ENCODE peak calls at places on chromosomes 1 and 21, in ten cellular contexts. One of them, this sample, is unnamed.

GRCh38 chr1:100344774-100345173 is 7.5 kb upstream of the CDC14A start:
- DNase-seq in endothelial cell of umbilical vein: no peak
- DNase-seq in IMR-90: no peak
- DNase-seq in fibroblast of mammary gland: no peak
- DNase-seq in left ventricle myocardium inferior: no peak
- DNase-seq in endodermal cell: no peak
- DNase-seq in fibroblast of villous mesenchyme: no peak
- DNase-seq in cardiac fibroblast: no peak
- DNase-seq in fibroblast of lung: no peak
- DNase-seq in tibial artery: no peak
- DNase-seq in this sample: no peak

GRCh38 chr1:168301664-168302320 is 21.1 kb downstream of the TBX19 start:
- DNase-seq in endothelial cell of umbilical vein: no peak
- DNase-seq in IMR-90: peak; percentile 61
- DNase-seq in fibroblast of mammary gland: peak; percentile 32
- DNase-seq in left ventricle myocardium inferior: no peak
- DNase-seq in endodermal cell: no peak
- DNase-seq in fibroblast of villous mesenchyme: peak; percentile 11
- DNase-seq in cardiac fibroblast: peak; percentile 81
- DNase-seq in fibroblast of lung: peak; percentile 14
- DNase-seq in tibial artery: no peak
- DNase-seq in this sample: no peak

GRCh38 chr1:169105434-169106094 is 926 bp upstream of the ATP1B1 start:
- DNase-seq in endothelial cell of umbilical vein: peak; percentile 37
- DNase-seq in IMR-90: no peak
- DNase-seq in fibroblast of mammary gland: no peak
- DNase-seq in left ventricle myocardium inferior: peak; percentile 81
- DNase-seq in endodermal cell: peak; percentile 92
- DNase-seq in fibroblast of villous mesenchyme: no peak
- DNase-seq in cardiac fibroblast: peak; percentile 37
- DNase-seq in fibroblast of lung: no peak
- DNase-seq in tibial artery: peak; percentile 50
- DNase-seq in this sample: peak; percentile 85

GRCh38 chr1:92461364-92462097 is 25.2 kb downstream of the GFI1 start:
- DNase-seq in endothelial cell of umbilical vein: no peak
- DNase-seq in IMR-90: no peak
- DNase-seq in fibroblast of mammary gland: no peak
- DNase-seq in left ventricle myocardium inferior: no peak
- DNase-seq in endodermal cell: no peak
- DNase-seq in fibroblast of villous mesenchyme: no peak
- DNase-seq in cardiac fibroblast: no peak
- DNase-seq in fibroblast of lung: no peak
- DNase-seq in tibial artery: no peak
- DNase-seq in this sample: peak; percentile 85

GRCh38 chr1:25806418-25806817 is 6.4 kb downstream of the SELENON start:
- DNase-seq in endothelial cell of umbilical vein: peak; percentile 54
- DNase-seq in IMR-90: peak; percentile 71
- DNase-seq in fibroblast of mammary gland: peak; percentile 88
- DNase-seq in left ventricle myocardium inferior: peak; percentile 36
- DNase-seq in endodermal cell: no peak
- DNase-seq in fibroblast of villous mesenchyme: no peak
- DNase-seq in cardiac fibroblast: peak; percentile 76
- DNase-seq in fibroblast of lung: peak; percentile 72
- DNase-seq in tibial artery: no peak
- DNase-seq in this sample: no peak

GRCh38 chr1:59427155-59427554 is 130.3 kb downstream of the FGGY start:
- DNase-seq in endothelial cell of umbilical vein: no peak
- DNase-seq in IMR-90: peak; percentile 83
- DNase-seq in fibroblast of mammary gland: peak; percentile 59
- DNase-seq in left ventricle myocardium inferior: no peak
- DNase-seq in endodermal cell: no peak
- DNase-seq in fibroblast of villous mesenchyme: no peak
- DNase-seq in cardiac fibroblast: peak; percentile 9
- DNase-seq in fibroblast of lung: no peak
- DNase-seq in tibial artery: no peak
- DNase-seq in this sample: no peak

GRCh38 chr1:39187276-39188046 is 17.0 kb upstream of the MACF1 start:
- DNase-seq in endothelial cell of umbilical vein: no peak
- DNase-seq in IMR-90: no peak
- DNase-seq in fibroblast of mammary gland: no peak
- DNase-seq in left ventricle myocardium inferior: no peak
- DNase-seq in endodermal cell: no peak
- DNase-seq in fibroblast of villous mesenchyme: no peak
- DNase-seq in cardiac fibroblast: no peak
- DNase-seq in fibroblast of lung: no peak
- DNase-seq in tibial artery: no peak
- DNase-seq in this sample: no peak

GRCh38 chr1:204791453-204792366 is 79.0 kb upstream of the NFASC start:
- DNase-seq in endothelial cell of umbilical vein: peak; percentile 46
- DNase-seq in IMR-90: peak; percentile 35
- DNase-seq in fibroblast of mammary gland: peak; percentile 60
- DNase-seq in left ventricle myocardium inferior: peak; percentile 58
- DNase-seq in endodermal cell: peak; percentile 98
- DNase-seq in fibroblast of villous mesenchyme: peak; percentile 53
- DNase-seq in cardiac fibroblast: peak; percentile 60
- DNase-seq in fibroblast of lung: peak; percentile 51
- DNase-seq in tibial artery: peak; percentile 47
- DNase-seq in this sample: peak; percentile 74

GRCh38 chr1:22916469-22916817 is 56.2 kb downstream of the LACTBL1 start:
- DNase-seq in endothelial cell of umbilical vein: peak; percentile 15
- DNase-seq in IMR-90: no peak
- DNase-seq in fibroblast of mammary gland: no peak
- DNase-seq in left ventricle myocardium inferior: no peak
- DNase-seq in endodermal cell: no peak
- DNase-seq in fibroblast of villous mesenchyme: no peak
- DNase-seq in cardiac fibroblast: no peak
- DNase-seq in fibroblast of lung: no peak
- DNase-seq in tibial artery: no peak
- DNase-seq in this sample: peak; percentile 34

GRCh38 chr1:40849801-40850592 is 12.2 kb downstream of the CITED4 start:
- DNase-seq in endothelial cell of umbilical vein: peak; percentile 60
- DNase-seq in IMR-90: peak; percentile 49
- DNase-seq in fibroblast of mammary gland: peak; percentile 56
- DNase-seq in left ventricle myocardium inferior: peak; percentile 62
- DNase-seq in endodermal cell: peak; percentile 90
- DNase-seq in fibroblast of villous mesenchyme: peak; percentile 56
- DNase-seq in cardiac fibroblast: peak; percentile 71
- DNase-seq in fibroblast of lung: peak; percentile 61
- DNase-seq in tibial artery: peak; percentile 76
- DNase-seq in this sample: peak; percentile 74

GRCh38 chr1:214026985-214027384 is 39.2 kb downstream of the PROX1 start:
- DNase-seq in endothelial cell of umbilical vein: no peak
- DNase-seq in IMR-90: no peak
- DNase-seq in fibroblast of mammary gland: no peak
- DNase-seq in left ventricle myocardium inferior: no peak
- DNase-seq in endodermal cell: peak; percentile 77
- DNase-seq in fibroblast of villous mesenchyme: no peak
- DNase-seq in cardiac fibroblast: no peak
- DNase-seq in fibroblast of lung: no peak
- DNase-seq in tibial artery: no peak
- DNase-seq in this sample: no peak

GRCh38 chr1:111199881-111200801 is at the start of gene DENND2D:
- DNase-seq in endothelial cell of umbilical vein: no peak
- DNase-seq in IMR-90: no peak
- DNase-seq in fibroblast of mammary gland: no peak
- DNase-seq in left ventricle myocardium inferior: peak; percentile 32
- DNase-seq in endodermal cell: no peak
- DNase-seq in fibroblast of villous mesenchyme: no peak
- DNase-seq in cardiac fibroblast: no peak
- DNase-seq in fibroblast of lung: no peak
- DNase-seq in tibial artery: peak; percentile 82
- DNase-seq in this sample: peak; percentile 51

GRCh38 chr1:13807213-13807612 is 107.2 kb downstream of the PRDM2 start:
- DNase-seq in endothelial cell of umbilical vein: no peak
- DNase-seq in IMR-90: no peak
- DNase-seq in fibroblast of mammary gland: peak; percentile 23
- DNase-seq in left ventricle myocardium inferior: no peak
- DNase-seq in endodermal cell: peak; percentile 89
- DNase-seq in fibroblast of villous mesenchyme: peak; percentile 41
- DNase-seq in cardiac fibroblast: peak; percentile 31
- DNase-seq in fibroblast of lung: peak; percentile 27
- DNase-seq in tibial artery: no peak
- DNase-seq in this sample: peak; percentile 26

GRCh38 chr1:160308451-160309182 is 23.7 kb upstream of the PEX19 start:
- DNase-seq in endothelial cell of umbilical vein: no peak
- DNase-seq in IMR-90: no peak
- DNase-seq in fibroblast of mammary gland: peak; percentile 14
- DNase-seq in left ventricle myocardium inferior: no peak
- DNase-seq in endodermal cell: no peak
- DNase-seq in fibroblast of villous mesenchyme: no peak
- DNase-seq in cardiac fibroblast: no peak
- DNase-seq in fibroblast of lung: no peak
- DNase-seq in tibial artery: no peak
- DNase-seq in this sample: no peak
- H3K4me3 ChIP-seq in endothelial cell of umbilical vein: no peak overlapping the region
- H3K4me3 ChIP-seq in IMR-90: no peak overlapping the region
- H3K4me3 ChIP-seq in fibroblast of mammary gland: no peak overlapping the region
- H3K4me3 ChIP-seq in left ventricle myocardium inferior: no peak overlapping the region
- H3K4me3 ChIP-seq in endodermal cell: no peak overlapping the region
- H3K4me3 ChIP-seq in fibroblast of villous mesenchyme: no peak overlapping the region
- H3K4me3 ChIP-seq in cardiac fibroblast: no peak overlapping the region
- H3K4me3 ChIP-seq in fibroblast of lung: no peak overlapping the region
- H3K4me3 ChIP-seq in tibial artery: no peak overlapping the region
- H3K4me3 ChIP-seq in this sample: no peak overlapping the region

DNA sequence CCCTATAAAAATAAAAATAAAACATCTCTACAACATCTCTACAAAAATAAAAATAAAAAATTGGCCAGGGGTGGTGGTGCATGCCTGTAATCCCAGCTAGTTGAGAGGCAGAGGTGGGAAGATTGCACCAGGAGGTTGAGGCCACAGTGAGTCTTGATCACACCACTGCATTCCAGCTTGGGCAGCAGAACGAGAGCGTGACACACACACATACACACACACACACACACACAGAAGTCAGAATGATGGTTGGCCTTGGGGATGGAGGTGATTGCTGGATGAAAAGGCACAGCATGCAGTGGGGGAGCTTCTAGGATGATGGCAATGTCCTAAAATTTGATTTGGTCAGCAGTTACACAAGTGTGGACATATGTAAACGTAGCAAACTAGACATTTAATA is 69.7 kb upstream of the SOD1 start:
- DNase-seq in endothelial cell of umbilical vein: no peak
- DNase-seq in IMR-90: no peak
- DNase-seq in fibroblast of mammary gland: no peak
- DNase-seq in left ventricle myocardium inferior: no peak
- DNase-seq in endodermal cell: no peak
- DNase-seq in fibroblast of villous mesenchyme: no peak
- DNase-seq in cardiac fibroblast: no peak
- DNase-seq in fibroblast of lung: no peak
- DNase-seq in tibial artery: no peak
- DNase-seq in this sample: no peak
- TF ChIP-seq CTCF in endothelial cell of umbilical vein: no peak
- TF ChIP-seq CTCF in IMR-90: no peak
- TF ChIP-seq CTCF in fibroblast of mammary gland: no peak
- TF ChIP-seq CTCF in left ventricle myocardium inferior: no peak
- TF ChIP-seq CTCF in endodermal cell: no peak
- TF ChIP-seq CTCF in fibroblast of villous mesenchyme: no peak
- TF ChIP-seq CTCF in cardiac fibroblast: no peak
- TF ChIP-seq CTCF in fibroblast of lung: no peak
- TF ChIP-seq CTCF in tibial artery: no peak
- TF ChIP-seq CTCF in this sample: no peak

DNA sequence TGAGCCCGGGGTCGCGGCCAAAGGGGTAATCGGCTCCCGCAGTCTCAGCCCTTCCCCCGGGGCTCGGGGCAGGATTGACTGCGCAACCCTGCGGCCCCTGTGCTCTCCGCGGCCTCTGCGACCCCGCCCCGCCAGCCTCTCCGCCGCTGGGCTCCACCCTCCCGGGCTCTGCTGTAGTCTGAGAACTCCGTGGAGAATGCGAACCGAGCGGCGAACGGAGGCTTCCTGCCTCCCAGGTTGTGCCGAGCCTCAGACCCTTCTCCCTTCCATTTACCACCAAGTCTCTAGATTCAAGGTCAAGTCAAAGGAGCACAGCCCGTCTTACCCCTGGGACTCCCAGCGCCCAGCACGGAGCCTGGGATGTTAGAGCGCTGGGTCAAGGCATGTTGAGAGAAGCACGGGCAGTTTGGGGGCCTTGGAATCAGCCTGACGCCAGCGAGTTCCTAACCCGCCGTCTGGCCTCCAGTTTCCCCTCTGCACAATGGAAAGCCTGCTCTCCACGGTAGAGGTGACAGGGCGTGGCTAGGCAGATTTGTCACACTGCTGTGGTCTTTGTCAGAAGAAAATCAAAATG is 3.0 kb downstream of the ATP2B4 start:
- DNase-seq in endothelial cell of umbilical vein: peak; percentile 64
- DNase-seq in IMR-90: peak; percentile 52
- DNase-seq in fibroblast of mammary gland: peak; percentile 50
- DNase-seq in left ventricle myocardium inferior: peak; percentile 82
- DNase-seq in endodermal cell: peak; percentile 86
- DNase-seq in fibroblast of villous mesenchyme: peak; percentile 74
- DNase-seq in cardiac fibroblast: peak; percentile 61
- DNase-seq in fibroblast of lung: peak; percentile 63
- DNase-seq in tibial artery: peak; percentile 83
- DNase-seq in this sample: peak; percentile 76
- H3K4me3 ChIP-seq in endothelial cell of umbilical vein: peak overlapping the region; percentile 94
- H3K4me3 ChIP-seq in IMR-90: peak overlapping the region; percentile 92
- H3K4me3 ChIP-seq in fibroblast of mammary gland: peak overlapping the region; percentile 96
- H3K4me3 ChIP-seq in left ventricle myocardium inferior: peak overlapping the region; percentile 81
- H3K4me3 ChIP-seq in endodermal cell: peak overlapping the region; percentile 93
- H3K4me3 ChIP-seq in fibroblast of villous mesenchyme: peak overlapping the region; percentile 77
- H3K4me3 ChIP-seq in cardiac fibroblast: peak overlapping the region; percentile 83
- H3K4me3 ChIP-seq in fibroblast of lung: peak overlapping the region; percentile 81
- H3K4me3 ChIP-seq in tibial artery: peak overlapping the region; percentile 67
- H3K4me3 ChIP-seq in this sample: peak overlapping the region; percentile 73

GRCh38 chr1:198830397-198830796 is 191.6 kb downstream of the PTPRC start:
- DNase-seq in endothelial cell of umbilical vein: no peak
- DNase-seq in IMR-90: no peak
- DNase-seq in fibroblast of mammary gland: no peak
- DNase-seq in left ventricle myocardium inferior: no peak
- DNase-seq in endodermal cell: peak; percentile 47
- DNase-seq in fibroblast of villous mesenchyme: no peak
- DNase-seq in cardiac fibroblast: no peak
- DNase-seq in fibroblast of lung: no peak
- DNase-seq in tibial artery: no peak
- DNase-seq in this sample: no peak

GRCh38 chr1:198825254-198825653 is 186.4 kb downstream of the PTPRC start:
- DNase-seq in endothelial cell of umbilical vein: no peak
- DNase-seq in IMR-90: no peak
- DNase-seq in fibroblast of mammary gland: no peak
- DNase-seq in left ventricle myocardium inferior: no peak
- DNase-seq in endodermal cell: no peak
- DNase-seq in fibroblast of villous mesenchyme: no peak
- DNase-seq in cardiac fibroblast: no peak
- DNase-seq in fibroblast of lung: no peak
- DNase-seq in tibial artery: no peak
- DNase-seq in this sample: no peak

GRCh38 chr1:198833706-198834497 is 195.1 kb downstream of the PTPRC start:
- DNase-seq in endothelial cell of umbilical vein: no peak
- DNase-seq in IMR-90: no peak
- DNase-seq in fibroblast of mammary gland: no peak
- DNase-seq in left ventricle myocardium inferior: no peak
- DNase-seq in endodermal cell: no peak
- DNase-seq in fibroblast of villous mesenchyme: no peak
- DNase-seq in cardiac fibroblast: no peak
- DNase-seq in fibroblast of lung: no peak
- DNase-seq in tibial artery: no peak
- DNase-seq in this sample: no peak

GRCh38 chr1:198829356-198829755 is 190.5 kb downstream of the PTPRC start:
- DNase-seq in endothelial cell of umbilical vein: peak; percentile 24
- DNase-seq in IMR-90: no peak
- DNase-seq in fibroblast of mammary gland: no peak
- DNase-seq in left ventricle myocardium inferior: no peak
- DNase-seq in endodermal cell: no peak
- DNase-seq in fibroblast of villous mesenchyme: no peak
- DNase-seq in cardiac fibroblast: no peak
- DNase-seq in fibroblast of lung: no peak
- DNase-seq in tibial artery: no peak
- DNase-seq in this sample: no peak

GRCh38 chr1:198829948-198830347 is 191.1 kb downstream of the PTPRC start:
- DNase-seq in endothelial cell of umbilical vein: peak; percentile 66
- DNase-seq in IMR-90: peak; percentile 35
- DNase-seq in fibroblast of mammary gland: peak; percentile 34
- DNase-seq in left ventricle myocardium inferior: no peak
- DNase-seq in endodermal cell: peak; percentile 66
- DNase-seq in fibroblast of villous mesenchyme: peak; percentile 27
- DNase-seq in cardiac fibroblast: peak; percentile 63
- DNase-seq in fibroblast of lung: peak; percentile 65
- DNase-seq in tibial artery: no peak
- DNase-seq in this sample: no peak
- TF ChIP-seq CTCF in endothelial cell of umbilical vein: peak; percentile 25
- TF ChIP-seq CTCF in IMR-90: peak; percentile 38
- TF ChIP-seq CTCF in fibroblast of mammary gland: peak; percentile 32
- TF ChIP-seq CTCF in left ventricle myocardium inferior: no peak
- TF ChIP-seq CTCF in endodermal cell: peak; percentile 74
- TF ChIP-seq CTCF in fibroblast of villous mesenchyme: peak; percentile 40
- TF ChIP-seq CTCF in cardiac fibroblast: peak; percentile 32
- TF ChIP-seq CTCF in fibroblast of lung: peak; percentile 22
- TF ChIP-seq CTCF in tibial artery: no peak
- TF ChIP-seq CTCF in this sample: no peak